ENCODE peak calls at places on chromosomes 2 and 18, in ten cellular contexts. A is ecto neural progenitor cell, G is ovary, W is SW480, R is COR-L47, V is GM10248, D is GM23248, S is cardiac muscle cell, J is HFFc6, Q is dorsolateral prefrontal cortex. Z is an unnamed sample.

GRCh38 chr2:240564571-240565266 is 3.6 kb upstream of the RNPEPL1 start:
- DNase-seq in A (peak), G (no peak), W (peak), R (no peak), V (no peak), D (peak), S (peak), J (peak), Q (peak), Z (no peak)

GRCh38 chr2:229275506-229275905 is 4.4 kb upstream of the PID1 start:
- DNase-seq in A (no peak), G (no peak), W (no peak), R (no peak), V (no peak), D (no peak), S (no peak), J (no peak), Q (no peak), Z (no peak)

GRCh38 chr18:44518666-44519065 is 162.0 kb upstream of the SETBP1 start:
- DNase-seq in A (no peak), G (no peak), W (no peak), R (no peak), V (no peak), D (no peak), S (peak), J (no peak), Q (no peak), Z (no peak)

GRCh38 chr18:48941672-48942071 is 9.1 kb downstream of the SMAD7 start:
- DNase-seq in A (no peak), G (no peak), W (no peak), R (no peak), V (no peak), D (peak), S (no peak), J (no peak), Q (no peak), Z (no peak)

GRCh38 chr18:41391616-41392610 is 563.1 kb upstream of the PIK3C3 start:
- DNase-seq in A (peak), G (no peak), W (peak), R (peak), V (peak), D (peak), S (peak), J (peak), Q (peak), Z (peak)

GRCh38 chr18:22551536-22552151 is 133.9 kb upstream of the CTAGE1 start:
- DNase-seq in A (no peak), G (peak), W (peak), R (no peak), V (no peak), D (peak), S (peak), J (peak), Q (no peak), Z (no peak)

GRCh38 chr2:100524331-100524730 is 38.5 kb upstream of the PDCL3 start:
- DNase-seq in A (no peak), G (no peak), W (no peak), R (no peak), V (no peak), D (peak), S (no peak), J (no peak), Q (no peak), Z (no peak)

GRCh38 chr2:217512728-217513127 is 490.1 kb downstream of the TNS1 start:
- DNase-seq in A (no peak), G (no peak), W (no peak), R (no peak), V (no peak), D (no peak), S (no peak), J (no peak), Q (no peak), Z (no peak)

GRCh38 chr2:196487426-196487825 is 152.1 kb upstream of the CCDC150 start:
- DNase-seq in A (no peak), G (no peak), W (no peak), R (no peak), V (no peak), D (peak), S (no peak), J (no peak), Q (no peak), Z (no peak)

GRCh38 chr2:216683846-216684245 is 11.5 kb downstream of the IGFBP5 start:
- DNase-seq in A (no peak), G (peak), W (no peak), R (no peak), V (no peak), D (peak), S (peak), J (peak), Q (no peak), Z (no peak)

GRCh38 chr2:1744446-1745170 is at the start of gene PXDN:
- DNase-seq in A (peak), G (peak), W (no peak), R (peak), V (no peak), D (peak), S (peak), J (peak), Q (no peak), Z (peak)

GRCh38 chr18:77635441-77635840 is 385.8 kb downstream of the GALR1 start:
- DNase-seq in A (no peak), G (peak), W (no peak), R (no peak), V (no peak), D (peak), S (peak), J (no peak), Q (peak), Z (peak)

GRCh38 chr2:65364054-65364651 is 68.2 kb downstream of the SPRED2 start:
- DNase-seq in A (no peak), G (no peak), W (peak), R (no peak), V (no peak), D (peak), S (no peak), J (no peak), Q (no peak), Z (no peak)

GRCh38 chr18:72866901-72867701 is 686 bp downstream of the NETO1 start:
- DNase-seq in A (peak), G (no peak), W (no peak), R (peak), V (peak), D (no peak), S (no peak), J (no peak), Q (peak), Z (no peak)

GRCh38 chr2:1641498-1641897 is 102.8 kb downstream of the PXDN start:
- DNase-seq in A (no peak), G (no peak), W (no peak), R (no peak), V (no peak), D (no peak), S (peak), J (no peak), Q (no peak), Z (no peak)

GRCh38 chr2:21811541-21811940 is 687.8 kb downstream of the TDRD15 start:
- DNase-seq in A (no peak), G (no peak), W (no peak), R (no peak), V (no peak), D (no peak), S (no peak), J (no peak), Q (no peak), Z (no peak)

GRCh38 chr2:63834401-63834800 is 7.3 kb upstream of the UGP2 start:
- DNase-seq in A (no peak), G (no peak), W (no peak), R (peak), V (no peak), D (no peak), S (no peak), J (no peak), Q (no peak), Z (no peak)

GRCh38 chr2:201235865-201236811 is 24.2 kb upstream of the CASP8 start:
- DNase-seq in A (peak), G (peak), W (peak), R (peak), V (peak), D (peak), S (peak), J (peak), Q (no peak), Z (peak)

GRCh38 chr2:109457811-109458210 is 156.0 kb downstream of the SEPTIN10 start:
- DNase-seq in A (no peak), G (no peak), W (peak), R (no peak), V (no peak), D (no peak), S (no peak), J (no peak), Q (peak), Z (no peak)

GRCh38 chr2:106187426-106187825 is 6.7 kb downstream of the UXS1 start:
- DNase-seq in A (no peak), G (no peak), W (no peak), R (no peak), V (no peak), D (no peak), S (no peak), J (no peak), Q (no peak), Z (no peak)

GRCh38 chr2:84830095-84830494 is 50.8 kb downstream of the TRABD2A start:
- DNase-seq in A (no peak), G (peak), W (no peak), R (no peak), V (no peak), D (no peak), S (peak), J (no peak), Q (peak), Z (peak)

GRCh38 chr2:64695656-64696310 is 42.1 kb upstream of the SERTAD2 start:
- DNase-seq in A (no peak), G (no peak), W (no peak), R (no peak), V (no peak), D (peak), S (peak), J (peak), Q (no peak), Z (no peak)

GRCh38 chr2:201127570-201127969 is 11.6 kb downstream of the CFLAR start:
- DNase-seq in A (no peak), G (no peak), W (no peak), R (no peak), V (no peak), D (peak), S (peak), J (peak), Q (no peak), Z (peak)

GRCh38 chr18:74947875-74948274 is 261.1 kb downstream of the PTGR3 start:
- DNase-seq in A (no peak), G (no peak), W (no peak), R (no peak), V (no peak), D (no peak), S (no peak), J (no peak), Q (no peak), Z (no peak)

GRCh38 chr2:106073608-106074406 is 120.3 kb downstream of the UXS1 start:
- DNase-seq in A (no peak), G (no peak), W (no peak), R (no peak), V (no peak), D (no peak), S (no peak), J (no peak), Q (no peak), Z (no peak)

GRCh38 chr2:24883946-24884345 is 36.1 kb downstream of the ADCY3 start:
- DNase-seq in A (no peak), G (peak), W (no peak), R (no peak), V (no peak), D (peak), S (peak), J (no peak), Q (no peak), Z (no peak)

GRCh38 chr2:54308186-54308585 is 52.2 kb upstream of the TSPYL6 start:
- DNase-seq in A (no peak), G (no peak), W (no peak), R (no peak), V (no peak), D (no peak), S (no peak), J (no peak), Q (no peak), Z (no peak)